ENCODE peak calls at places on chromosomes 3 and 15, in six cellular contexts. Y is T-helper 2 cell treated with Interferon-gamma antibody and Interleukin-4, amounts not matched to agents 5 μg/mL and 100 μg/mL, for 36 hours; W is spleen; I is HT-29; R is stimulated activated naive CD8-positive, alpha-beta T cell treated with anti-CD3 and anti-CD28 coated beads, Interleukin-15, Interleukin-2, amounts not matched to agents 100 U/mL and 50 U/mL, for 24 hours; U is mucosa of gallbladder. N is an unnamed sample.

GRCh38 chr15:86743283-86743903 is 663.7 kb downstream of the AGBL1 start:
- DNase-seq in U (peak), Y (peak), I (peak), R (peak), W (no peak), N (peak)

GRCh38 chr15:26235864-26236263 is 372.7 kb upstream of the ATP10A start:
- DNase-seq in Y (no peak), R (no peak), I (no peak), W (no peak), U (no peak), N (no peak)

GRCh38 chr3:156307704-156308103 is 187.3 kb downstream of the KCNAB1 start:
- DNase-seq in I (peak), W (no peak), Y (no peak), U (peak), R (no peak), N (no peak)

GRCh38 chr3:70531838-70532489 is 219.5 kb upstream of the MDFIC2 start:
- DNase-seq in W (no peak), Y (no peak), U (no peak), R (no peak), I (no peak), N (no peak)

GRCh38 chr15:54131410-54131809 is 153.2 kb downstream of the UNC13C start:
- DNase-seq in Y (no peak), W (no peak), R (no peak), U (no peak), I (no peak), N (no peak)

GRCh38 chr3:170144437-170144843 is 37.1 kb downstream of the PHC3 start:
- DNase-seq in I (no peak), Y (no peak), U (no peak), W (no peak), R (no peak), N (no peak)

GRCh38 chr3:148643389-148643840 is 54.3 kb upstream of the AGTR1 start:
- DNase-seq in W (no peak), U (no peak), R (no peak), I (no peak), Y (no peak), N (no peak)

GRCh38 chr15:77738441-77739437 is 106.0 kb upstream of the LINGO1 start:
- DNase-seq in W (no peak), Y (no peak), R (no peak), U (no peak), I (no peak), N (no peak)

N was measured in activated naive CD4-positive, alpha-beta T cell treated with anti-CD3 and anti-CD28 coated beads for 36 hours.